ENCODE peak calls at places on chromosomes 16 and 17, in nine cellular contexts. Y, Q, X, K, F, W, N, T and P are unnamed samples. For H3K4me1, the result is how much of the 10 kb centered on the place peaks cover.

GRCh38 chr16:3729161-3730112 is 12.1 kb upstream of the TRAP1 start:
- DNase-seq in W (no peak), Y (no peak), Q (no peak), N (no peak), X (no peak), T (no peak), F (no peak), K (no peak), P (no peak)

GRCh38 chr17:42459983-42460300 is 1.3 kb downstream of the ATP6V0A1 start:
- DNase-seq in Q (no peak), W (no peak), T (no peak), Y (peak), F (no peak), K (no peak), X (no peak), N (peak), P (no peak)

GRCh38 chr16:54174201-54174600 is 112.4 kb downstream of the IRX3 start:
- DNase-seq in K (no peak), T (no peak), Y (no peak), N (peak), W (no peak), Q (no peak), F (no peak), X (no peak), P (no peak)

GRCh38 chr17:64938925-64939474 is 19.7 kb upstream of the LRRC37A3 start:
- DNase-seq in K (peak), T (peak), W (no peak), X (no peak), N (peak), F (no peak), Q (peak), Y (peak), P (peak)

GRCh38 chr16:85391175-85391707 is 221.9 kb upstream of the GSE1 start:
- DNase-seq in T (no peak), Q (no peak), F (no peak), W (peak), N (no peak), Y (no peak), X (no peak), K (no peak), P (no peak)

GRCh38 chr17:78132086-78132676 is 1.6 kb downstream of the TMC8 start:
- DNase-seq in X (peak), Q (peak), F (no peak), Y (no peak), K (no peak), W (no peak), N (peak), T (peak), P (peak)

GRCh38 chr16:30428055-30428454 is 1.8 kb downstream of the DCTPP1 start:
- DNase-seq in W (no peak), N (no peak), T (no peak), Y (no peak), Q (no peak), K (no peak), F (no peak), X (no peak), P (no peak)

GRCh38 chr17:35076874-35077273 is 13.4 kb upstream of the RFFL start:
- DNase-seq in Q (no peak), T (no peak), F (no peak), W (no peak), Y (no peak), X (no peak), N (no peak), K (no peak), P (no peak)

GRCh38 chr17:40883960-40884359 is 1.1 kb downstream of the KRT20 start:
- DNase-seq in N (no peak), K (no peak), F (no peak), T (no peak), W (no peak), Y (no peak), X (no peak), Q (no peak), P (no peak)

GRCh38 chr17:37610971-37611370 is 1.8 kb upstream of the SYNRG start:
- DNase-seq in X (no peak), T (no peak), F (no peak), N (no peak), K (no peak), Q (no peak), W (no peak), Y (peak), P (no peak)

GRCh38 chr17:43644081-43644480 is 17.6 kb downstream of the MEOX1 start:
- DNase-seq in Y (no peak), Q (no peak), F (no peak), T (no peak), K (no peak), W (no peak), X (no peak), N (peak), P (no peak)

GRCh38 chr17:16013943-16014407 is 14.4 kb downstream of the TTC19 start:
- DNase-seq in F (no peak), T (no peak), N (peak), Y (peak), X (no peak), K (no peak), W (no peak), Q (no peak), P (no peak)

GRCh38 chr16:72055911-72056310 is 1.6 kb downstream of the HP start:
- DNase-seq in W (no peak), K (no peak), F (no peak), X (no peak), T (no peak), Q (no peak), N (no peak), Y (no peak), P (no peak)

GRCh38 chr16:53083123-53083522 is 28.3 kb downstream of the CHD9 start:
- DNase-seq in X (no peak), K (no peak), W (no peak), N (no peak), F (no peak), Y (peak), T (no peak), Q (no peak), P (no peak)

GRCh38 chr16:80667258-80667560 is 126.4 kb downstream of the DYNLRB2 start:
- DNase-seq in Q (no peak), X (no peak), Y (no peak), T (no peak), N (no peak), F (no peak), K (no peak), W (no peak), P (no peak)

GRCh38 chr17:78129385-78130079 is 977 bp upstream of the TMC6 start:
- DNase-seq in N (no peak), F (no peak), Q (no peak), X (no peak), Y (no peak), W (no peak), T (peak), K (no peak), P (peak)

GRCh38 chr16:73306901-73307413 is 259.0 kb upstream of the ZFHX3 start:
- DNase-seq in Q (no peak), W (no peak), F (no peak), Y (no peak), N (no peak), K (no peak), X (no peak), T (no peak), P (no peak)

GRCh38 chr17:4919511-4920047 is 12.5 kb upstream of the GP1BA start:
- DNase-seq in F (no peak), T (no peak), K (no peak), N (no peak), Y (no peak), Q (no peak), X (no peak), W (no peak), P (no peak)
- TF ChIP-seq CTCF in F (no peak), T (no peak), K (no peak), N (no peak), Y (no peak), Q (no peak), X (no peak), W (no peak), P (no peak)

GRCh38 chr16:68472581-68472980 is 24.3 kb upstream of the SMPD3 start:
- DNase-seq in Q (no peak), F (no peak), T (no peak), K (no peak), N (no peak), W (no peak), X (no peak), Y (no peak), P (peak)

GRCh38 chr16:68475071-68475470 is 26.8 kb upstream of the SMPD3 start:
- DNase-seq in W (no peak), X (no peak), T (no peak), K (no peak), Q (no peak), N (no peak), Y (no peak), F (no peak), P (no peak)

GRCh38 chr16:68469728-68470460 is 21.6 kb upstream of the SMPD3 start:
- DNase-seq in T (no peak), Y (no peak), W (no peak), X (no peak), K (no peak), N (no peak), F (no peak), Q (no peak), P (no peak)

GRCh38 chr16:68470461-68471150 is 22.3 kb upstream of the SMPD3 start:
- DNase-seq in F (no peak), Q (no peak), X (no peak), Y (no peak), W (no peak), K (peak), T (peak), N (no peak), P (no peak)

DNA sequence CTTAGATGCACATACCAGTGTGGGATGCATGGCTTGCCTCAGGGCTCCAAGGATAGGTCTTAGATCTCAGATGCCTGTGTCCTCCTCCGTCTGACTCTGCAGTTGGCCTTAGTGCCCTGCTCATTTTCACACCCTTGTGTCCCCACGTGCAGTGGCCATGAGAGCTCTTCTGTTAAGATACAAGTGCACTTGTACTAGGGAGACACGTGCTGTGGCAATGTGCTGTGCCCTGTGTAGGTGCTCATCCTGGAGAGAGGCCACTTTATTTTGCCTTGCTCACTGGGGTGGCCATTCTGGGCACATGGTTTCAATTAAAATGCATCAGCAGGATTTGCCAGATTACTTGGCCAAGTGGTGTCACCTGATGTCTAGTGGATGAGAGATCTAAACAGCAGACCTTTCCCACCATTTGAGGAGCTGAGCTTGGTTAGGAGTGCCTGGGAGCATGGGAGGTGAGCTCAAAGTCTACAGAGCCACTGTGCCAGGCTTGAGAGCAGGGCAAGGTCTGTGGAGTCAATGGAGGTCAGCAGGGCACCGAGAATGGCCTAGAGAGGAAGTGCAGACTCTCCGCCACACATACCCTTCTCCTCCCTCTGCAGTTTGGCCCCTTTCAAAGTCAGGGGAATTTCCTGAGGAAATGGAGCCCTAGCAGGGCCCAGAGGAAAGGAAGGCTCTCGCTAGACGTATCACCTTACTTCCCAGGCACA is 25.2 kb upstream of the SMPD3 start:
- DNase-seq in W (no peak), X (no peak), Q (no peak), T (no peak), F (no peak), N (no peak), Y (no peak), K (no peak), P (peak)
- H3K4me1 ChIP-seq in W (under half), X (under half), Q (under half), T (under half), F (under half), N (under half), Y (under half), K (half or more), P (half or more)

GRCh38 chr17:28533091-28533670 is 19.2 kb downstream of the UNC119 start:
- DNase-seq in F (no peak), T (peak), N (no peak), Y (no peak), W (no peak), Q (no peak), X (no peak), K (no peak), P (no peak)
- TF ChIP-seq CTCF in F (no peak), T (no peak), N (no peak), Y (no peak), W (no peak), Q (no peak), X (no peak), K (no peak), P (no peak)

GRCh38 chr17:27458524-27458908 is 2.3 kb downstream of the KSR1 start:
- DNase-seq in N (no peak), Y (no peak), F (no peak), T (no peak), W (no peak), K (no peak), X (no peak), Q (no peak), P (no peak)
- H3K4me1 ChIP-seq in N (under half), Y (under half), F (under half), T (under half), W (under half), K (under half), X (under half), Q (half or more), P (under half)

GRCh38 chr16:1964046-1964505 is 550 bp downstream of the RPS2 start:
- DNase-seq in F (no peak), K (no peak), W (no peak), Y (no peak), N (peak), T (no peak), X (no peak), Q (no peak), P (no peak)
- TF ChIP-seq CTCF in F (no peak), K (no peak), W (no peak), Y (peak), N (peak), T (no peak), X (no peak), Q (no peak), P (no peak)